ENCODE peak calls at places on chromosomes 13 and 19, in five cellular contexts. W is H1, D is PC-9, T is tibial artery, U is lower lobe of right lung. E is an unnamed sample.

GRCh38 chr13:63304497-63304896 is 1888.8 kb upstream of the PCDH20 start:
- DNase-seq in W (no peak), D (no peak), T (no peak), U (no peak), E (no peak)

GRCh38 chr13:80047406-80047805 is 293.5 kb downstream of the SPRY2 start:
- DNase-seq in W (no peak), D (no peak), T (no peak), U (no peak), E (no peak)

GRCh38 chr13:108551674-108552073 is 77.7 kb upstream of the MYO16 start:
- DNase-seq in W (no peak), D (no peak), T (no peak), U (no peak), E (no peak)

GRCh38 chr13:50466554-50466953 is 376.9 kb downstream of the DLEU7 start:
- DNase-seq in W (no peak), D (no peak), T (no peak), U (no peak), E (no peak)

GRCh38 chr13:80499536-80500280 is 158.8 kb upstream of the SPRY2 start:
- DNase-seq in W (no peak), D (no peak), T (no peak), U (no peak), E (no peak)

GRCh38 chr19:8261881-8262280 is 46.3 kb downstream of the CD320 start:
- DNase-seq in W (no peak), D (peak; percentile 26), T (peak; percentile 59), U (no peak), E (no peak)

GRCh38 chr19:13083627-13084026 is 19.0 kb downstream of the LYL1 start:
- DNase-seq in W (no peak), D (no peak), T (no peak), U (no peak), E (no peak)

GRCh38 chr19:55545913-55546495 is 661 bp upstream of the SBK3 start:
- DNase-seq in W (no peak), D (no peak), T (no peak), U (no peak), E (peak; percentile 69)

GRCh38 chr19:15583346-15583745 is 31.7 kb upstream of the CYP4F8 start:
- DNase-seq in W (no peak), D (no peak), T (no peak), U (no peak), E (no peak)

GRCh38 chr13:112668924-112669323 is 20.9 kb upstream of the ATP11A start:
- DNase-seq in W (no peak), D (no peak), T (no peak), U (peak; percentile 31), E (no peak)

GRCh38 chr19:47391510-47392223 is 27.7 kb downstream of the MEIS3 start:
- DNase-seq in W (peak; percentile 89), D (peak; percentile 49), T (peak; percentile 83), U (peak; percentile 86), E (peak; percentile 71)

GRCh38 chr13:23505007-23505406 is 65.2 kb upstream of the TNFRSF19 start:
- DNase-seq in W (no peak), D (no peak), T (no peak), U (no peak), E (peak; percentile 24)

GRCh38 chr13:102678339-102679122 is 16.3 kb downstream of the METTL21C start:
- DNase-seq in W (no peak), D (no peak), T (no peak), U (no peak), E (no peak)

GRCh38 chr13:97366172-97366688 is 67.7 kb upstream of the RAP2A start:
- DNase-seq in W (no peak), D (no peak), T (no peak), U (no peak), E (no peak)

GRCh38 chr19:14400913-14401312 is 18.2 kb downstream of the DDX39A start:
- DNase-seq in W (no peak), D (no peak), T (no peak), U (no peak), E (no peak)

GRCh38 chr19:1324792-1325567 is 39.3 kb downstream of the EFNA2 start:
- DNase-seq in W (no peak), D (peak; percentile 39), T (no peak), U (peak; percentile 56), E (peak; percentile 39)

GRCh38 chr13:30738526-30738925 is 3.2 kb downstream of the ALOX5AP start:
- DNase-seq in W (no peak), D (no peak), T (no peak), U (no peak), E (no peak)

GRCh38 chr13:32582281-32582680 is 4.0 kb upstream of the PDS5B start:
- DNase-seq in W (no peak), D (no peak), T (no peak), U (no peak), E (no peak)

GRCh38 chr19:4337906-4338440 is 654 bp downstream of the STAP2 start:
- DNase-seq in W (no peak), D (no peak), T (no peak), U (no peak), E (no peak)

GRCh38 chr19:5803752-5804515 is 933 bp upstream of the NRTN start:
- DNase-seq in W (peak; percentile 88), D (peak; percentile 68), T (peak; percentile 82), U (peak; percentile 91), E (peak; percentile 83)

DNA sequence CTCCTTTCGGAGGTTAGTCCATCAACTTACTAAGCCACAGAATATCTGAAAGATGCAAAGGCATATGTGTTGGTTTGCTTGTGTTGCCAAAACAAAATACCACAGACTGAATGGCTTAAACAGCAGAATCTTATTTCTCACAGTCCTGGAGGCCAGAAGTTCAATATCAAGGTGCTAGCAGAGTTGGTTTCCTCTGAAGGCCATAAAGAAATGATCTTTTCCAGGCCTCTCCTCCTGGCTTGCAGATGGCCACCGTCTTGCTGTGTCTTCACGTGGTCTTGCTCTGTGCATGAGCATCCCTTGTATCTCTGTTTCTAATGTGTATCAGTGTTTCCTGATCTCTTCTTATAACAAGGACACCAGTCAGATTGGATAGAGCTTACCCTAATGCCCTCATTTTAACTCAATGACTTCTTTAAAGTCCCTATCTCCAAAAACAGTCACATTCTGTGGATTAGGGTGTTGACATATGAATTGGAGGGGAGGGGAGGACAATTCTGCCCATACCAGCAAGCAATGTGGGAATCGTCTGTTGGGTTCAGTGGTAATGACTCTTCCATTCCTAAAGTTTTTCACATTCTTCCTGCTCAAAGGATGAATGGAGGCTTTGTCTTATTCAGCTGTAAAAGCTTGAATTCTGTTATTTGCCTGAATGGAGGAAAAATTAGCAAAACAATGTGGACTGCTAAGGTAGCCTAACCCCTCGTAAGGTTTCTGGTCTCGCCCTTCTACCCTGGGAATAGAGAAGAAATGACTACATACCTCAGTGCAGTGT is 715.7 kb downstream of the DIAPH3 start:
- DNase-seq in W (peak; percentile 87), D (no peak), T (no peak), U (no peak), E (no peak)
- H3K27ac ChIP-seq in W (peak overlapping the region; percentile 72), D (no peak overlapping the region), T (no peak overlapping the region), U (no peak overlapping the region), E (no peak overlapping the region)

GRCh38 chr19:38252385-38252784 is 3.8 kb downstream of the PPP1R14A start:
- DNase-seq in W (no peak), D (no peak), T (no peak), U (no peak), E (no peak)

GRCh38 chr19:38248421-38248820 is 7.8 kb downstream of the PPP1R14A start:
- DNase-seq in W (no peak), D (no peak), T (no peak), U (no peak), E (no peak)

GRCh38 chr19:38251564-38252051 is 4.6 kb downstream of the PPP1R14A start:
- DNase-seq in W (no peak), D (no peak), T (peak; percentile 94), U (no peak), E (peak; percentile 71)

GRCh38 chr19:38250821-38251563 is 5.2 kb downstream of the PPP1R14A start:
- DNase-seq in W (no peak), D (no peak), T (peak; percentile 93), U (peak; percentile 56), E (peak; percentile 85)

GRCh38 chr19:38250428-38250820 is 5.8 kb downstream of the PPP1R14A start:
- DNase-seq in W (no peak), D (no peak), T (no peak), U (no peak), E (no peak)
- H3K4me1 ChIP-seq in W (peaks cover 34% of the 10 kb centered on the region), D (peaks cover 9% of the 10 kb centered on the region), T (peaks cover 65% of the 10 kb centered on the region), U (peaks cover 26% of the 10 kb centered on the region), E (peaks cover 92% of the 10 kb centered on the region)

DNA sequence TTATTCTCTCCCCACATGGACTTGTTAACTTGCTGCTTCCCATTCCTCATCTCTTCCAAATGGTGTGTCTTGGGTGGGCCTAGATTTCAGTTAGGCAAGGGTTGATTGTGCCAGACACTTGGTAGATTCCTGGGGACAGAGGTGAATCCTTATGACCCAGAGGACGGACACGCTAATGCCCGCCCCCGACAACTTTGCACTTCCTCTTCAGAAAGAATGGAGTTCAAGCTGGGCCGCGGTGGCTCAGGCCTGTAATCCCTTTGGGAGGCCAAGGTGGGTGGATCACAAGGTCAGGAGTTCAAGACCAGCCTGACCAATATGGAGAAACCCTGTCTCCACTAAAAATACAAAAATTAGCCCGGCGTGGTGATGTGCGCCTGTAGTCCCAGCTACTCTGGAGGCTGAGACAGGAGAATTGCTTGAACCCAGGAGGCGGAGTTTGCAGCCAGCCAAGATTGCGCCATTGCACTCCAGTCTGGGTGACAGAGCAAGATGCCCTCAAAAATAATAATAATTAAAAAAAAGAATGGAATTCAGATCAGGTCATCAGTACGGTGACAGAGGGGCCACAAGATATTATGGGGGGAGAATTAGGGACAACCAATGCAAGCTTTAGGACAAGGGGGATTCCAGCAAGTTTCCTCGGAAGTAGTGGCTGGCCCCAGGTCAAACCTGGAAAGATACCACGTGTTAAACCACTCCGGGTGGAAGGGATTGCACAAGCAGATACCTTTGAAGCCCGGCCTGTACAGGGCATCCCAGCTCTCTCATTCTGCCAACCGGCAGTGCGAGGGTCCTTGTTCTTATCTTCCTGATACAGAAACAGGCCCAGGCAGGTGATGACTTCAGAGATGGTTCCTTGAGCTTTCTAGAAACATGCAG is 2.7 kb downstream of the MYO9B start:
- DNase-seq in W (no peak), D (no peak), T (no peak), U (peak; percentile 82), E (no peak)
- H3K4me3 ChIP-seq in W (no peak overlapping the region), D (no peak overlapping the region), T (no peak overlapping the region), U (peak overlapping the region; percentile 76), E (no peak overlapping the region)

GRCh38 chr19:40740747-40741146 is 9.5 kb downstream of the ACTMAP start:
- DNase-seq in W (no peak), D (no peak), T (peak; percentile 84), U (no peak), E (peak; percentile 52)

GRCh38 chr19:40739871-40740703 is 10.2 kb downstream of the ACTMAP start:
- DNase-seq in W (no peak), D (no peak), T (no peak), U (no peak), E (no peak)

GRCh38 chr19:40742477-40742876 is 7.8 kb downstream of the ACTMAP start:
- DNase-seq in W (no peak), D (no peak), T (no peak), U (no peak), E (no peak)

GRCh38 chr19:40743926-40744325 is 6.4 kb downstream of the ACTMAP start:
- DNase-seq in W (no peak), D (no peak), T (no peak), U (no peak), E (no peak)

GRCh38 chr19:40741527-40742390 is 8.5 kb downstream of the ACTMAP start:
- DNase-seq in W (no peak), D (no peak), T (no peak), U (no peak), E (no peak)
- H3K27ac ChIP-seq in W (no peak overlapping the region), D (no peak overlapping the region), T (peak overlapping the region; percentile 63), U (peak overlapping the region; percentile 60), E (peak overlapping the region; percentile 75)

GRCh38 chr13:24649685-24650038 is 30.5 kb upstream of the ATP12A start:
- DNase-seq in W (no peak), D (no peak), T (no peak), U (no peak), E (no peak)
- H3K4me1 ChIP-seq in W (peaks cover 3% of the 10 kb centered on the region), D (peaks cover 29% of the 10 kb centered on the region), T (no peaks in the 10 kb centered on the region), U (no peaks in the 10 kb centered on the region), E (no peaks in the 10 kb centered on the region)